ENCODE peak calls at places on chromosomes 1 and 21, in four cellular contexts. Q, E, P and A are unnamed samples.

GRCh38 chr1:119871881-119872280 is 24.4 kb downstream of the ADAM30 start:
- DNase-seq in Q (no peak), E (peak), P (no peak), A (no peak)

GRCh38 chr1:70038025-70038424 is 167.4 kb downstream of the LRRC40 start:
- DNase-seq in P (no peak), Q (no peak), E (no peak), A (no peak)

GRCh38 chr1:226661965-226662364 is 77.1 kb downstream of the ITPKB start:
- DNase-seq in E (peak), P (no peak), Q (no peak), A (no peak)

GRCh38 chr1:7117265-7117598 is 332.0 kb downstream of the CAMTA1 start:
- DNase-seq in P (no peak), Q (no peak), E (no peak), A (no peak)

GRCh38 chr21:33139084-33139483 is 69.1 kb downstream of the OLIG1 start:
- DNase-seq in P (no peak), Q (no peak), E (no peak), A (no peak)

GRCh38 chr1:20184997-20185833 is 681 bp upstream of the UBXN10 start:
- DNase-seq in Q (no peak), E (no peak), P (no peak), A (peak)

GRCh38 chr1:190475394-190476250 is 2.0 kb downstream of the BRINP3 start:
- DNase-seq in Q (no peak), E (peak), P (no peak), A (no peak)

GRCh38 chr1:22754824-22755223 is 44.2 kb downstream of the EPHB2 start:
- DNase-seq in Q (no peak), P (no peak), E (no peak), A (no peak)

GRCh38 chr1:85581802-85582686 is 1.5 kb downstream of the CCN1 start:
- DNase-seq in P (peak), Q (no peak), E (peak), A (peak)

GRCh38 chr1:153776352-153776751 is 1.1 kb downstream of the SLC27A3 start:
- DNase-seq in E (no peak), P (no peak), Q (no peak), A (no peak)

GRCh38 chr21:31974454-31974985 is 101.7 kb downstream of the HUNK start:
- DNase-seq in P (no peak), Q (no peak), E (no peak), A (no peak)

GRCh38 chr1:110675060-110675791 is 486 bp upstream of the KCNA3 start:
- DNase-seq in E (no peak), P (no peak), Q (no peak), A (no peak)

GRCh38 chr1:110673805-110674336 is 869 bp downstream of the KCNA3 start:
- DNase-seq in E (no peak), P (no peak), Q (no peak), A (no peak)

GRCh38 chr1:110674337-110675059 is at the start of gene KCNA3:
- DNase-seq in P (no peak), E (no peak), Q (no peak), A (no peak)

GRCh38 chr1:110677526-110677925 is 2.8 kb upstream of the KCNA3 start:
- DNase-seq in P (peak), E (no peak), Q (no peak), A (no peak)

GRCh38 chr1:110677016-110677415 is 2.3 kb upstream of the KCNA3 start:
- DNase-seq in Q (no peak), P (no peak), E (no peak), A (no peak)
- TF ChIP-seq MAZ in Q (no peak), P (no peak), E (no peak), A (no peak)

GRCh38 chr1:43367026-43367903 is 546 bp downstream of the ELOVL1 start:
- DNase-seq in Q (peak), E (no peak), P (no peak), A (peak)

GRCh38 chr1:43365678-43366077 is 2.1 kb downstream of the ELOVL1 start:
- DNase-seq in Q (no peak), P (no peak), E (no peak), A (no peak)

GRCh38 chr1:43366601-43367025 is 1.2 kb downstream of the ELOVL1 start:
- DNase-seq in P (no peak), E (no peak), Q (no peak), A (no peak)

GRCh38 chr1:43367904-43368645 is at the start of gene ELOVL1:
- DNase-seq in P (peak), Q (peak), E (peak), A (peak)

DNA sequence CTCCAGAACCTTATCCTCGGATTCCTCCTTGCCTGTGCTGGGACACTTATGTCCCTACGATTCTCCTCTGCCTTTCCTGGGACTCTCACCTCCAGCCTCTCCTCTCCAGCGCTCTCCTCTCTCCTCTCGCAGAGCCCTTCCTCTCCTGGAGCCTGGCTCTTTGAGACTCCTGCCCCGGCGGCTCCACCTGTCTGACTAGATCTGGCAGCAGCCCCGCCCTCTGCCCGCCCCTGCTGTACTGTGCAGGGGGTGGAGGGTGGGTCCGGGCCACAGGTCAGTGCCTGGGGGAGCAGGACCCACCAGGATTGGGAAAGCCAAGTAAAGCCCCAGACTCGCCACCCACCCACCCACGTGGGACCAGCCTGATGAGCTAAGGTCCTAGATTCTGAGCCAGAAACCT is 1.6 kb downstream of the ELOVL1 start:
- DNase-seq in P (no peak), Q (no peak), E (no peak), A (peak)
- TF ChIP-seq MAZ in P (no peak), Q (no peak), E (no peak), A (no peak)

GRCh38 chr1:204151562-204152309 is at the start of gene ETNK2:
- DNase-seq in E (peak), P (no peak), Q (peak), A (peak)
- TF ChIP-seq MAZ in E (peak), P (peak), Q (no peak), A (no peak)

GRCh38 chr1:212359794-212360479 is 54.7 kb downstream of the PACC1 start:
- DNase-seq in E (no peak), Q (no peak), P (no peak), A (no peak)
- TF ChIP-seq MAZ in E (no peak), Q (no peak), P (no peak), A (no peak)

GRCh38 chr1:202203238-202204039 is 9.8 kb downstream of the LGR6 start:
- DNase-seq in E (no peak), Q (no peak), P (no peak), A (peak)
- TF ChIP-seq MAZ in E (no peak), Q (no peak), P (no peak), A (peak)

GRCh38 chr1:222334026-222334680 is 213.8 kb downstream of the HHIPL2 start:
- DNase-seq in E (peak), Q (no peak), P (no peak), A (no peak)
- TF ChIP-seq MAZ in E (no peak), Q (no peak), P (no peak), A (no peak)

GRCh38 chr1:150678988-150679387 is 18.0 kb downstream of the GOLPH3L start:
- DNase-seq in Q (no peak), E (no peak), P (no peak), A (no peak)
- TF ChIP-seq MAZ in Q (no peak), E (no peak), P (no peak), A (no peak)